ENCODE peak calls at places on chromosomes 5 and 9, in ten cellular contexts. Z, O, Y, I, C, J, X, K, V and F are unnamed samples.

GRCh38 chr5:39267185-39267584 is 47.8 kb upstream of the FYB1 start:
- DNase-seq in X (no peak), I (no peak), Y (no peak), V (no peak), Z (no peak), O (no peak), J (no peak), C (no peak), K (no peak), F (no peak)

GRCh38 chr9:81132796-81133195 is 556.6 kb downstream of the TLE1 start:
- DNase-seq in K (no peak), V (no peak), Y (no peak), Z (no peak), O (no peak), J (no peak), X (no peak), C (no peak), I (no peak), F (no peak)

GRCh38 chr5:65769539-65769938 is 47.5 kb downstream of the NLN start:
- DNase-seq in I (peak; percentile 91), Z (no peak), C (no peak), V (no peak), J (no peak), O (no peak), X (no peak), Y (no peak), K (peak; percentile 88), F (peak; percentile 31)

GRCh38 chr5:136054133-136054996 is 25.6 kb downstream of the TGFBI start:
- DNase-seq in X (no peak), Z (no peak), I (peak; percentile 79), K (no peak), Y (no peak), V (peak; percentile 14), C (no peak), O (no peak), J (no peak), F (peak; percentile 34)

GRCh38 chr5:91906027-91906426 is 522.9 kb upstream of the ARRDC3 start:
- DNase-seq in K (no peak), V (no peak), J (no peak), I (no peak), Y (no peak), O (no peak), X (no peak), Z (no peak), C (no peak), F (no peak)

GRCh38 chr5:9924614-9925013 is 294.5 kb upstream of the TAS2R1 start:
- DNase-seq in Z (no peak), C (no peak), O (no peak), V (no peak), I (peak; percentile 96), X (peak; percentile 22), K (peak; percentile 100), J (no peak), Y (no peak), F (peak; percentile 94)

GRCh38 chr9:90300901-90301688 is 341.5 kb downstream of the DIRAS2 start:
- DNase-seq in K (peak; percentile 92), Y (no peak), V (no peak), J (no peak), X (peak; percentile 48), I (peak; percentile 91), C (peak; percentile 36), O (peak; percentile 73), Z (peak; percentile 63), F (peak; percentile 94)

GRCh38 chr5:109567374-109568044 is 122.2 kb upstream of the MAN2A1 start:
- DNase-seq in I (peak; percentile 61), C (no peak), Y (no peak), Z (no peak), K (peak; percentile 41), X (no peak), O (no peak), J (no peak), V (no peak), F (peak; percentile 91)

GRCh38 chr9:124217839-124218437 is 39.8 kb upstream of the NEK6 start:
- DNase-seq in X (no peak), I (no peak), Z (no peak), O (no peak), J (no peak), K (no peak), C (no peak), V (peak; percentile 82), Y (no peak), F (no peak)

GRCh38 chr9:119974026-119974425 is 604.8 kb upstream of the BRINP1 start:
- DNase-seq in K (no peak), I (no peak), Z (no peak), O (no peak), X (no peak), C (no peak), Y (no peak), J (no peak), V (no peak), F (no peak)

DNA sequence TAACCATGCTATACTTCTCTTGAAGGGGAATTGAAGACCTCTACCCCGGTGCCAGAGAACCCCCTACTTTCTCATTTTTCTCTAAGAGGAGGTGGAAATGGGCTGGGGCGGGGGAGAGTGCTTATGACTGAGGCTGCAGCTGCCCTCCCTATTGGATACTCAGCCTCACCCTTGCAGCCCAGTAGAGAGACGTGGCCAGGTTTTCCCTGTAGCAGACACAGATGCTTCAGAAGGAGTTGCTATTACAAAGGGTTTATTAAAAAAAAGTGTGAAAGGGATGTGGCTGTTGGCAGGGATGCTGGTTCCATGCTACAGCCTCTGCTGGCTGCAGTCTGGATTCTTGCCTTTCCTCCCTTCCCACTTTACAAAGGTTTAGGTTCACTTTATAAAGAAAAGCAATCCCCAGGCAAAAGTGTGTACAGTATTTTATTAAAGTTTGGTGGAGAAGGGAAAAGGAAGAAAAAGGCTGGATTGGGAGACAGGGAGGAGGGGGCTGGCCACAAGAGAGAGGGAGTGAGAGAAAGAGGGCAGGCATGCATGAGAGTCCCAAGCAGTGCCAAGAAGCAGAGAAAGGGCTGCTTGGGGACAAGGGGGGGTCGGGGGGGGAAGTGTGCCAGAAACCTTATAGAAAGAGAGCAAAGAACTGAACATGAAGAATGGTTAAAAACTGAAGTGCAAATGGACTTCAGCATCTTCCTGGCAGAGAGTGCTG is 29.5 kb upstream of the NFIB start:
- DNase-seq in Z (no peak), K (no peak), J (no peak), V (no peak), I (no peak), C (no peak), O (no peak), X (no peak), Y (no peak), F (no peak)
- H3K27me3 ChIP-seq in Z (peaks cover 89% of the 10 kb centered on the region), K (peaks cover 11% of the 10 kb centered on the region), J (no peaks in the 10 kb centered on the region), V (peaks cover 64% of the 10 kb centered on the region), I (peaks cover 66% of the 10 kb centered on the region), C (peaks cover 44% of the 10 kb centered on the region), O (peaks cover 30% of the 10 kb centered on the region), X (no peaks in the 10 kb centered on the region), Y (peaks cover 57% of the 10 kb centered on the region), F (peaks cover 96% of the 10 kb centered on the region)

DNA sequence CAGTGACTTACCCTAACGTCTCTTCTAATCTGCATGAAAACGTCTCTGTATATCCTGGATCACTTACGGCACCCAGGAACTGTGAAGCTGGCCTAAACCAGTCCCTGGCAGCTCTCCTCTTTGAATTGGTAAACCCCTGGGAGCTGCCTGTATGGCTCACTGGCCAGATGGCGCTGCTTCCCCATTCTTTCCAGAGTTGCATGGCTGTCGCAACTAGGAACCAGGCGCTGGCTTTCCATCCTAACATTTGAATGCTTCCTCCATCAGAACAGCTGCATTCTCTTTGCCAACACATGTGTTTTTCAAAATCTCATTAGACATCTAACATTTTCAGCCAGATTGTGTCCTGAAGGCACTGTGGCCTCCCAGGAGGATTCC is 8.0 kb upstream of the PCA3 start:
- DNase-seq in C (peak; percentile 57), K (no peak), Z (peak; percentile 31), Y (peak; percentile 11), O (peak; percentile 65), J (peak; percentile 6), X (no peak), I (peak; percentile 49), V (no peak), F (no peak)
- H3K27me3 ChIP-seq in C (no peaks in the 10 kb centered on the region), K (no peaks in the 10 kb centered on the region), Z (no peaks in the 10 kb centered on the region), Y (no peaks in the 10 kb centered on the region), O (no peaks in the 10 kb centered on the region), J (no peaks in the 10 kb centered on the region), X (no peaks in the 10 kb centered on the region), I (no peaks in the 10 kb centered on the region), V (no peaks in the 10 kb centered on the region), F (no peaks in the 10 kb centered on the region)

GRCh38 chr5:36945687-36946086 is 69.1 kb downstream of the NIPBL start:
- DNase-seq in V (no peak), Y (no peak), X (no peak), Z (no peak), J (no peak), O (no peak), I (no peak), C (no peak), K (no peak), F (no peak)

GRCh38 chr5:36948041-36948440 is 71.5 kb downstream of the NIPBL start:
- DNase-seq in J (no peak), C (no peak), O (no peak), Y (no peak), K (no peak), I (peak; percentile 34), V (no peak), X (no peak), Z (no peak), F (peak; percentile 16)

GRCh38 chr5:36944607-36945225 is 68.1 kb downstream of the NIPBL start:
- DNase-seq in I (peak; percentile 84), C (no peak), X (peak; percentile 41), V (no peak), J (no peak), Y (peak; percentile 44), K (peak; percentile 74), Z (no peak), O (peak; percentile 45), F (peak; percentile 75)

GRCh38 chr5:36944024-36944423 is 67.5 kb downstream of the NIPBL start:
- DNase-seq in J (no peak), Y (no peak), Z (no peak), V (no peak), K (no peak), C (no peak), O (no peak), I (no peak), X (no peak), F (no peak)

DNA sequence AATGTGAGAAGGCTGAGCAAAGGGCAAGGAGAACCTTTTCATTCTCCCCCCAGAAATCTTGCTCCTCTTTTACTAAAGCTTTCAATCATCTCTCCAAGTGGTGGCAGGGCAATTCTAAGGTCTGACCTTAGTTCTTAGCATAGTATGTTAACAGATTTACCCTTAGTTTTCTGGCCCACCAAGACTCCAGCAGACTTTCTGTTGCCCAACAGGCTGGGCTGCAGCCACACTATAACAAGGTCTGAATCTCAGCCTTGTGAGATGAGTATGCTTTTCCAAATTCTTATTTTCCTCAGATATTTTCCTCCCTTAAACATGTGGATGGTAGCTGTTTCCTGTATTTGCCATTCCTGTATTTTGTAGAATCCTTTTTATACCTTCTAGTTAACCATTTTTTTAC is 69.5 kb downstream of the NIPBL start:
- DNase-seq in Z (no peak), J (no peak), V (no peak), I (no peak), X (no peak), Y (no peak), O (no peak), C (no peak), K (no peak), F (no peak)
- H3K27me3 ChIP-seq in Z (no peaks in the 10 kb centered on the region), J (no peaks in the 10 kb centered on the region), V (no peaks in the 10 kb centered on the region), I (no peaks in the 10 kb centered on the region), X (no peaks in the 10 kb centered on the region), Y (no peaks in the 10 kb centered on the region), O (no peaks in the 10 kb centered on the region), C (no peaks in the 10 kb centered on the region), K (no peaks in the 10 kb centered on the region), F (no peaks in the 10 kb centered on the region)

DNA sequence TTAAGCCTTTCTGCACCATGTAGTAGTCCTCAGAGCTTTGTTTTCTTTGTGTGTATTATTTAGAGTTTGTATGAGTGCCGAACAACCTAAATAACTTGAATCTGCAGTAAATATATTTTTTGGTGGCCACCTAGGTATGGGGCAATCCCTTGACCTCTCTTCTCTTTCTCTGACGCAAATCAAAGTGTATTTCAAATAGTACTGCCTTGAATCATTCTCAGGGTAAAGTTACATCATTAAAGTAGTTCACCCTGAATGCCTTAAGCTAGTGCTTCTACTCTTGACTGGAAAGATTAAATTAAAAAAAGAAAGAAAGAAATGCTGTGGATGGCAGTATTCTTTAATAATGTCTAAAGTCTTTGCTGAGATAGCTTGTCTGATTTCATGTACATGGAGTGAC is 1930.8 kb upstream of the CDH6 start:
- DNase-seq in C (no peak), V (no peak), Z (no peak), K (peak; percentile 5), X (no peak), J (no peak), I (no peak), O (no peak), Y (no peak), F (peak; percentile 5)
- H3K27me3 ChIP-seq in C (no peaks in the 10 kb centered on the region), V (no peaks in the 10 kb centered on the region), Z (no peaks in the 10 kb centered on the region), K (no peaks in the 10 kb centered on the region), X (no peaks in the 10 kb centered on the region), J (no peaks in the 10 kb centered on the region), I (no peaks in the 10 kb centered on the region), O (no peaks in the 10 kb centered on the region), Y (no peaks in the 10 kb centered on the region), F (no peaks in the 10 kb centered on the region)